ENCODE peak calls at places on chromosome 6, in six cellular contexts. One of them, this sample, is unnamed. For H3K4me1 and H3K36me3, the result is how much of the 10 kb centered on the place peaks cover.

GRCh38 chr6:144064402-144064830 is 31.0 kb downstream of the SF3B5 start:
- DNase-seq in IMR-90: no peak
- DNase-seq in left lung: peak
- DNase-seq in transverse colon: peak
- DNase-seq in Peyer's patch: peak
- DNase-seq in heart right ventricle: peak
- DNase-seq in this sample: peak

GRCh38 chr6:106966671-106967522 is 7.6 kb downstream of the CD24 start:
- DNase-seq in heart right ventricle: no peak
- DNase-seq in left lung: no peak
- DNase-seq in IMR-90: no peak
- DNase-seq in Peyer's patch: no peak
- DNase-seq in transverse colon: no peak
- DNase-seq in this sample: no peak

GRCh38 chr6:136959471-136959891 is 37.4 kb downstream of the SLC35D3 start:
- DNase-seq in heart right ventricle: no peak
- DNase-seq in transverse colon: peak
- DNase-seq in Peyer's patch: peak
- DNase-seq in IMR-90: no peak
- DNase-seq in left lung: no peak
- DNase-seq in this sample: no peak

GRCh38 chr6:170178561-170179477 is 112.1 kb downstream of the DLL1 start:
- DNase-seq in left lung: peak
- DNase-seq in IMR-90: peak
- DNase-seq in Peyer's patch: peak
- DNase-seq in transverse colon: peak
- DNase-seq in heart right ventricle: no peak
- DNase-seq in this sample: no peak

GRCh38 chr6:168601101-168601500 is 160.1 kb downstream of the SMOC2 start:
- DNase-seq in transverse colon: no peak
- DNase-seq in Peyer's patch: no peak
- DNase-seq in IMR-90: no peak
- DNase-seq in left lung: no peak
- DNase-seq in heart right ventricle: no peak
- DNase-seq in this sample: no peak

GRCh38 chr6:15417811-15418210 is 171.9 kb downstream of the JARID2 start:
- DNase-seq in transverse colon: no peak
- DNase-seq in left lung: no peak
- DNase-seq in Peyer's patch: no peak
- DNase-seq in IMR-90: peak
- DNase-seq in heart right ventricle: no peak
- DNase-seq in this sample: no peak

GRCh38 chr6:56101141-56101553 is 146.2 kb downstream of the COL21A1 start:
- DNase-seq in IMR-90: peak
- DNase-seq in transverse colon: no peak
- DNase-seq in left lung: no peak
- DNase-seq in heart right ventricle: no peak
- DNase-seq in Peyer's patch: no peak
- DNase-seq in this sample: no peak

GRCh38 chr6:167581637-167582036 is 245.1 kb upstream of the AFDN start:
- DNase-seq in left lung: no peak
- DNase-seq in heart right ventricle: no peak
- DNase-seq in transverse colon: no peak
- DNase-seq in Peyer's patch: no peak
- DNase-seq in IMR-90: no peak
- DNase-seq in this sample: no peak

GRCh38 chr6:39224523-39225182 is 4.6 kb downstream of the KCNK5 start:
- DNase-seq in Peyer's patch: no peak
- DNase-seq in heart right ventricle: no peak
- DNase-seq in transverse colon: peak
- DNase-seq in IMR-90: no peak
- DNase-seq in left lung: no peak
- DNase-seq in this sample: no peak

GRCh38 chr6:80363501-80363900 is 257.0 kb downstream of the BCKDHB start:
- DNase-seq in left lung: no peak
- DNase-seq in IMR-90: peak
- DNase-seq in Peyer's patch: no peak
- DNase-seq in transverse colon: no peak
- DNase-seq in heart right ventricle: no peak
- DNase-seq in this sample: no peak

GRCh38 chr6:73121421-73121993 is 103.8 kb downstream of the KHDC1L start:
- DNase-seq in transverse colon: no peak
- DNase-seq in Peyer's patch: no peak
- DNase-seq in heart right ventricle: no peak
- DNase-seq in left lung: no peak
- DNase-seq in IMR-90: peak
- DNase-seq in this sample: no peak

GRCh38 chr6:133891814-133892443 is 3.0 kb downstream of the TCF21 start:
- DNase-seq in Peyer's patch: no peak
- DNase-seq in transverse colon: no peak
- DNase-seq in IMR-90: no peak
- DNase-seq in heart right ventricle: no peak
- DNase-seq in left lung: no peak
- DNase-seq in this sample: no peak
- H3K4me1 ChIP-seq in Peyer's patch: under half
- H3K4me1 ChIP-seq in transverse colon: under half
- H3K4me1 ChIP-seq in IMR-90: under half
- H3K4me1 ChIP-seq in heart right ventricle: under half
- H3K4me1 ChIP-seq in left lung: under half
- H3K4me1 ChIP-seq in this sample: under half

DNA sequence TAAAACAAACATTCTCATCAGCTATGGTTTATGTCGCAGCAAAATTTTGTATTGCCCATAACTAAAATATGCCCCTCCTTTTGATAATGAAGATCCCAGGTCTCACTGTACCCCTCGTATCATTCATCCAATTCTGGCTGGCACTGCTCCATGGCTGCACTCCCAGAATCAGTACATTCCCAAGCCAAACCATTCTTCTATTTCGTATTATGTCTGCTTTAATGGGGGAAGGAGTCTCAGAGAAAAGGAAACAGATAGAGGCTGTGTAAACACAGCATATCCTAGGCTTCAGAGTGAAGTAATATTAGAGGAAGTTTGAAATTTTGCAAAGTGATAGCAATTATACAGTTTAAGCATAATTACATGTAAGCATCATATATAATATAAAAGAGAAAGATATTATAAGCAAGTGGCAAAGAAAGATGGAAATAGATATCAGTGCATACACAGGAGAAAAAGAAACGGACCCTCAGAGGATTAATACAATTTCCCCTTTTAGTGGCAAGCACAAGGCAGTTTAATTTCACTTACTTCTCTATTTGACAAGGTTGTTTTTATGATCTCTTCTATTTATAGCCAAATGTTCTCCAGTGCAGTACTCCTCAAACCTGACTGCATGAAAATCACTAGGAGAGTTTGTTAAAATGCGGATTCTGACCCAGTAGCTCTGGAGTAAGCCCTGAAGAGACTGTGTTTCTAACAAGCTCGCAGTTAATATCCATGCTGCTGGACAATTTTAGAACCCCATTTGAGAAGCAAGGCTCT is 56.5 kb upstream of the TENT5A start:
- DNase-seq in transverse colon: no peak
- DNase-seq in left lung: no peak
- DNase-seq in heart right ventricle: peak
- DNase-seq in Peyer's patch: no peak
- DNase-seq in IMR-90: no peak
- DNase-seq in this sample: no peak
- H3K4me3 ChIP-seq in transverse colon: no peak
- H3K4me3 ChIP-seq in left lung: peak
- H3K4me3 ChIP-seq in heart right ventricle: peak
- H3K4me3 ChIP-seq in Peyer's patch: no peak
- H3K4me3 ChIP-seq in IMR-90: no peak
- H3K4me3 ChIP-seq in this sample: no peak

DNA sequence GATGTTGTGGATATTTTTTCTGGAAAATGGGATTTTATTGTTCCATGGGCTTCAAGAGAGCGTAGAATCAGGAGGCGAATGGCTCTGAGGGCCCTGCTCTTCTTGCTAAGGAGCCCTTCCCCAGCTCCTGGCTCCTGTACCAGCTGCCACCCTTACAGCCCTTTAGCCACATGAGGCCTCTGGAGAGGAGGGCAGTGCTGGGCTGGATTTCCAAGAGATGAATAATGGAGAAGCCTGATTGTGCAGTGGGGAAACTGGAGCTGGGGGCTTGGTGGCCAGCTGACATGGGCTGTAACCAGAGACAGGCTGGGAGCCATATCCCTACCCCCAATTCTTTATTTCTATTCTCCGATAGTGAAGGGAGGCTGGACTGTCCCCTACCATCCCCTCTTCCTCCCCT is 9.2 kb downstream of the LRRC73 start:
- DNase-seq in left lung: no peak
- DNase-seq in heart right ventricle: no peak
- DNase-seq in Peyer's patch: no peak
- DNase-seq in transverse colon: no peak
- DNase-seq in IMR-90: no peak
- DNase-seq in this sample: no peak
- H3K36me3 ChIP-seq in left lung: under half
- H3K36me3 ChIP-seq in heart right ventricle: half or more
- H3K36me3 ChIP-seq in Peyer's patch: under half
- H3K36me3 ChIP-seq in transverse colon: under half
- H3K36me3 ChIP-seq in IMR-90: half or more
- H3K36me3 ChIP-seq in this sample: under half

GRCh38 chr6:16470502-16471221 is 232.3 kb downstream of the GMPR start:
- DNase-seq in heart right ventricle: no peak
- DNase-seq in left lung: no peak
- DNase-seq in transverse colon: no peak
- DNase-seq in Peyer's patch: no peak
- DNase-seq in IMR-90: no peak
- DNase-seq in this sample: no peak
- H3K4me1 ChIP-seq in heart right ventricle: under half
- H3K4me1 ChIP-seq in left lung: under half
- H3K4me1 ChIP-seq in transverse colon: under half
- H3K4me1 ChIP-seq in Peyer's patch: under half
- H3K4me1 ChIP-seq in IMR-90: under half
- H3K4me1 ChIP-seq in this sample: half or more

DNA sequence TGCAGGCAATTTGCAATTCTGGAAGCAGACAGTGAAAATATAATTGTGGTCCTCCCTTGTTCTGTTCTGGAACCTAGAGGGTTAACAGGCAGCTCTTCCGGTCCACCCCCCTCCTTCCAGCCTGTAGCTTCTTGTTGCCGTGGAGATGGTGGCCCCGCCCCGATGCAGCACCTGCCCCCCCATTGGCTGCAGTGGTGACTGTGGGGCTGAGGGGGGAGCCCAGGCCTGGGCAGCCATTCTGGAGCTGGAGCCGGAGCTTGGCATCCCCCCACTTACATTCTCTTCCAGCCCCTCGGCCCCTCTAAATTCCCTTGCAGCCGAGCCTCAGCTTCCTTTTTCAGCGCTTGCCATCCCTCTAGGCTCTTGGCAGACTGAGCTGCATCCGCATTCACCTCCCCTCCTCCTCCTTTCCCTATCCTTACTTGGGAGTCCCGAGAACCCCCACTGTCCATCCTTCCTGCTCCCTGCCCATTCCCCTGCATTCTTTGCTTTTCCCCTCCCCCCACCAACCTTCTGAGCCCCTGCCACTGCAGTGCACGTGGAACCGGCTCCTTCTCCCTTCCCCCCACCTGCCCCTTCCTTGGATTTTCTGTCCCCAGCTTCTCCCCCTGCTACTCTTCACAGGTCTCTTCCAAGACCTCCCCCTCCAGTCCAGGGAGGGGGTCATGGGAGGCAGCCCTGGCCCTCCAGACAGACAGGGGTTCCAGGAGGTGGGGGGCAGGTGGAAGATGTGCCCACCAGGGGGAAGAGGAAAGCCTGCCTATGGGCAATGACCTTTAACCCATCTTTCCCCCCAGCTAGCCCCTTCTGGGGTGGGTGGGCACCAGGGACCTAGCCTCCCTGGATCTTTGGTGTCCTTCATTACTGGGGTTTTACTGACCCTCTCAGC is 11.4 kb downstream of the SYNGAP1 start:
- DNase-seq in left lung: no peak
- DNase-seq in transverse colon: peak
- DNase-seq in heart right ventricle: peak
- DNase-seq in IMR-90: peak
- DNase-seq in Peyer's patch: peak
- DNase-seq in this sample: peak
- H3K4me3 ChIP-seq in left lung: no peak
- H3K4me3 ChIP-seq in transverse colon: no peak
- H3K4me3 ChIP-seq in heart right ventricle: no peak
- H3K4me3 ChIP-seq in IMR-90: no peak
- H3K4me3 ChIP-seq in Peyer's patch: peak
- H3K4me3 ChIP-seq in this sample: peak

DNA sequence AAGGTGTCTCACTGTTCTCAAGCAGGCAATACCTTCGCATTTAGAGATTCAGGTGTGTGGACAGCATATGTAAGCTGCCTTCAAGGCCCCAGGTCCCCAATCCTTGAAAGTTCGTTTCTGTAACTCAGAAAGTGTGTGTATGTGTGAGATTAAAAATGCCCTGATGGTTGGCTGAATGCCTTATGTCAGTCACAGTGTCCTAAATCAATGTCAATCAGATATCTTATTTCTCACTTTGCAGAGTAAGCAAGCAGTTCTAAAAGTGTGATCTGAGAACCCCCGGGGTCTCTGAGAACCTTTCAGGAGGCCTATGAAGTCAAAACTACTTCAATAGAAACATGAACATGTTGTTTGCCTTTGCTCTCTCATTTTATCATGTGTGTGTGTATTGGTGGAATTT is 123.2 kb upstream of the NUP153 start:
- DNase-seq in left lung: no peak
- DNase-seq in heart right ventricle: no peak
- DNase-seq in IMR-90: no peak
- DNase-seq in Peyer's patch: no peak
- DNase-seq in transverse colon: no peak
- DNase-seq in this sample: no peak
- H3K36me3 ChIP-seq in left lung: under half
- H3K36me3 ChIP-seq in heart right ventricle: half or more
- H3K36me3 ChIP-seq in IMR-90: under half
- H3K36me3 ChIP-seq in Peyer's patch: under half
- H3K36me3 ChIP-seq in transverse colon: under half
- H3K36me3 ChIP-seq in this sample: under half

GRCh38 chr6:41448256-41448655 is 97.9 kb upstream of the FOXP4 start:
- DNase-seq in heart right ventricle: no peak
- DNase-seq in Peyer's patch: no peak
- DNase-seq in transverse colon: no peak
- DNase-seq in IMR-90: no peak
- DNase-seq in left lung: no peak
- DNase-seq in this sample: no peak

GRCh38 chr6:41443616-41444525 is 102.3 kb upstream of the FOXP4 start:
- DNase-seq in heart right ventricle: peak
- DNase-seq in transverse colon: no peak
- DNase-seq in left lung: peak
- DNase-seq in Peyer's patch: no peak
- DNase-seq in IMR-90: no peak
- DNase-seq in this sample: no peak

GRCh38 chr6:41446907-41447545 is 99.2 kb upstream of the FOXP4 start:
- DNase-seq in heart right ventricle: no peak
- DNase-seq in left lung: no peak
- DNase-seq in IMR-90: peak
- DNase-seq in Peyer's patch: no peak
- DNase-seq in transverse colon: no peak
- DNase-seq in this sample: no peak

GRCh38 chr6:41445268-41445667 is 100.9 kb upstream of the FOXP4 start:
- DNase-seq in IMR-90: no peak
- DNase-seq in heart right ventricle: no peak
- DNase-seq in left lung: no peak
- DNase-seq in Peyer's patch: no peak
- DNase-seq in transverse colon: no peak
- DNase-seq in this sample: no peak

GRCh38 chr6:41446132-41446531 is 100.0 kb upstream of the FOXP4 start:
- DNase-seq in transverse colon: no peak
- DNase-seq in left lung: no peak
- DNase-seq in IMR-90: no peak
- DNase-seq in Peyer's patch: no peak
- DNase-seq in heart right ventricle: no peak
- DNase-seq in this sample: no peak
- H3K4me1 ChIP-seq in transverse colon: under half
- H3K4me1 ChIP-seq in left lung: under half
- H3K4me1 ChIP-seq in IMR-90: under half
- H3K4me1 ChIP-seq in Peyer's patch: under half
- H3K4me1 ChIP-seq in heart right ventricle: under half
- H3K4me1 ChIP-seq in this sample: under half

GRCh38 chr6:26173836-26174144 is 86.6 kb downstream of the HFE start:
- DNase-seq in IMR-90: no peak
- DNase-seq in Peyer's patch: no peak
- DNase-seq in transverse colon: no peak
- DNase-seq in left lung: no peak
- DNase-seq in heart right ventricle: no peak
- DNase-seq in this sample: no peak
- H3K4me3 ChIP-seq in IMR-90: no peak
- H3K4me3 ChIP-seq in Peyer's patch: no peak
- H3K4me3 ChIP-seq in transverse colon: no peak
- H3K4me3 ChIP-seq in left lung: no peak
- H3K4me3 ChIP-seq in heart right ventricle: no peak
- H3K4me3 ChIP-seq in this sample: no peak